ENCODE peak calls at places on chromosome 4, in nine cellular contexts. One of them, this sample, is unnamed.

GRCh38 chr4:1300466-1301455 is 11.1 kb downstream of the MAEA start:
- DNase-seq in tibial artery: peak
- DNase-seq in upper lobe of left lung: peak
- DNase-seq in DND-41: no peak
- DNase-seq in neural progenitor cell: no peak
- DNase-seq in IMR-90: peak
- DNase-seq in MM.1S: no peak
- DNase-seq in left ventricle myocardium inferior: no peak
- DNase-seq in dorsolateral prefrontal cortex: peak
- DNase-seq in this sample: peak

GRCh38 chr4:8108991-8109390 is 49.6 kb downstream of the ABLIM2 start:
- DNase-seq in DND-41: no peak
- DNase-seq in left ventricle myocardium inferior: no peak
- DNase-seq in dorsolateral prefrontal cortex: no peak
- DNase-seq in neural progenitor cell: no peak
- DNase-seq in upper lobe of left lung: no peak
- DNase-seq in IMR-90: no peak
- DNase-seq in tibial artery: no peak
- DNase-seq in MM.1S: no peak
- DNase-seq in this sample: no peak

GRCh38 chr4:39931441-39931901 is 46.2 kb downstream of the PDS5A start:
- DNase-seq in tibial artery: no peak
- DNase-seq in IMR-90: no peak
- DNase-seq in left ventricle myocardium inferior: no peak
- DNase-seq in neural progenitor cell: no peak
- DNase-seq in upper lobe of left lung: no peak
- DNase-seq in dorsolateral prefrontal cortex: no peak
- DNase-seq in DND-41: no peak
- DNase-seq in MM.1S: no peak
- DNase-seq in this sample: no peak

GRCh38 chr4:83219344-83219990 is 65.1 kb downstream of the COQ2 start:
- DNase-seq in MM.1S: peak
- DNase-seq in dorsolateral prefrontal cortex: no peak
- DNase-seq in upper lobe of left lung: peak
- DNase-seq in DND-41: no peak
- DNase-seq in left ventricle myocardium inferior: no peak
- DNase-seq in neural progenitor cell: no peak
- DNase-seq in IMR-90: no peak
- DNase-seq in tibial artery: peak
- DNase-seq in this sample: no peak

GRCh38 chr4:84503495-84504437 is 4.7 kb upstream of the NKX6-1 start:
- DNase-seq in neural progenitor cell: peak
- DNase-seq in left ventricle myocardium inferior: no peak
- DNase-seq in MM.1S: peak
- DNase-seq in dorsolateral prefrontal cortex: no peak
- DNase-seq in IMR-90: peak
- DNase-seq in tibial artery: no peak
- DNase-seq in upper lobe of left lung: no peak
- DNase-seq in DND-41: peak
- DNase-seq in this sample: no peak

GRCh38 chr4:10115657-10116624 is 658 bp downstream of the WDR1 start:
- DNase-seq in upper lobe of left lung: peak
- DNase-seq in dorsolateral prefrontal cortex: no peak
- DNase-seq in left ventricle myocardium inferior: no peak
- DNase-seq in tibial artery: no peak
- DNase-seq in MM.1S: peak
- DNase-seq in DND-41: peak
- DNase-seq in neural progenitor cell: peak
- DNase-seq in IMR-90: no peak
- DNase-seq in this sample: no peak

GRCh38 chr4:11487876-11488545 is 59.3 kb upstream of the HS3ST1 start:
- DNase-seq in upper lobe of left lung: no peak
- DNase-seq in left ventricle myocardium inferior: no peak
- DNase-seq in tibial artery: no peak
- DNase-seq in dorsolateral prefrontal cortex: no peak
- DNase-seq in IMR-90: no peak
- DNase-seq in neural progenitor cell: no peak
- DNase-seq in MM.1S: no peak
- DNase-seq in DND-41: no peak
- DNase-seq in this sample: no peak

GRCh38 chr4:10841697-10842096 is 157.1 kb upstream of the CLNK start:
- DNase-seq in tibial artery: no peak
- DNase-seq in upper lobe of left lung: no peak
- DNase-seq in MM.1S: no peak
- DNase-seq in left ventricle myocardium inferior: no peak
- DNase-seq in IMR-90: no peak
- DNase-seq in neural progenitor cell: no peak
- DNase-seq in dorsolateral prefrontal cortex: no peak
- DNase-seq in DND-41: no peak
- DNase-seq in this sample: no peak

GRCh38 chr4:148300877-148301276 is 141.3 kb downstream of the NR3C2 start:
- DNase-seq in tibial artery: no peak
- DNase-seq in upper lobe of left lung: no peak
- DNase-seq in DND-41: no peak
- DNase-seq in MM.1S: no peak
- DNase-seq in neural progenitor cell: peak
- DNase-seq in IMR-90: no peak
- DNase-seq in left ventricle myocardium inferior: no peak
- DNase-seq in dorsolateral prefrontal cortex: no peak
- DNase-seq in this sample: no peak

GRCh38 chr4:111454961-111455360 is 690.3 kb upstream of the FAM241A start:
- DNase-seq in dorsolateral prefrontal cortex: no peak
- DNase-seq in left ventricle myocardium inferior: no peak
- DNase-seq in neural progenitor cell: no peak
- DNase-seq in DND-41: no peak
- DNase-seq in tibial artery: no peak
- DNase-seq in upper lobe of left lung: no peak
- DNase-seq in MM.1S: no peak
- DNase-seq in IMR-90: no peak
- DNase-seq in this sample: no peak

GRCh38 chr4:11799182-11799581 is 370.5 kb upstream of the HS3ST1 start:
- DNase-seq in MM.1S: no peak
- DNase-seq in tibial artery: no peak
- DNase-seq in DND-41: no peak
- DNase-seq in dorsolateral prefrontal cortex: no peak
- DNase-seq in left ventricle myocardium inferior: no peak
- DNase-seq in upper lobe of left lung: no peak
- DNase-seq in IMR-90: no peak
- DNase-seq in neural progenitor cell: no peak
- DNase-seq in this sample: no peak

GRCh38 chr4:142311916-142312315 is 534.2 kb downstream of the INPP4B start:
- DNase-seq in tibial artery: no peak
- DNase-seq in MM.1S: no peak
- DNase-seq in IMR-90: no peak
- DNase-seq in neural progenitor cell: no peak
- DNase-seq in left ventricle myocardium inferior: no peak
- DNase-seq in DND-41: no peak
- DNase-seq in upper lobe of left lung: no peak
- DNase-seq in dorsolateral prefrontal cortex: no peak
- DNase-seq in this sample: no peak

GRCh38 chr4:142315999-142316398 is 530.1 kb downstream of the INPP4B start:
- DNase-seq in tibial artery: no peak
- DNase-seq in MM.1S: no peak
- DNase-seq in neural progenitor cell: no peak
- DNase-seq in IMR-90: no peak
- DNase-seq in DND-41: no peak
- DNase-seq in upper lobe of left lung: no peak
- DNase-seq in left ventricle myocardium inferior: no peak
- DNase-seq in dorsolateral prefrontal cortex: no peak
- DNase-seq in this sample: no peak

GRCh38 chr4:142314686-142315085 is 531.4 kb downstream of the INPP4B start:
- DNase-seq in IMR-90: no peak
- DNase-seq in left ventricle myocardium inferior: no peak
- DNase-seq in tibial artery: no peak
- DNase-seq in neural progenitor cell: no peak
- DNase-seq in DND-41: no peak
- DNase-seq in upper lobe of left lung: peak
- DNase-seq in dorsolateral prefrontal cortex: no peak
- DNase-seq in MM.1S: peak
- DNase-seq in this sample: no peak

GRCh38 chr4:142312391-142312790 is 533.7 kb downstream of the INPP4B start:
- DNase-seq in upper lobe of left lung: no peak
- DNase-seq in dorsolateral prefrontal cortex: no peak
- DNase-seq in MM.1S: no peak
- DNase-seq in neural progenitor cell: no peak
- DNase-seq in tibial artery: no peak
- DNase-seq in IMR-90: no peak
- DNase-seq in DND-41: no peak
- DNase-seq in left ventricle myocardium inferior: no peak
- DNase-seq in this sample: no peak

DNA sequence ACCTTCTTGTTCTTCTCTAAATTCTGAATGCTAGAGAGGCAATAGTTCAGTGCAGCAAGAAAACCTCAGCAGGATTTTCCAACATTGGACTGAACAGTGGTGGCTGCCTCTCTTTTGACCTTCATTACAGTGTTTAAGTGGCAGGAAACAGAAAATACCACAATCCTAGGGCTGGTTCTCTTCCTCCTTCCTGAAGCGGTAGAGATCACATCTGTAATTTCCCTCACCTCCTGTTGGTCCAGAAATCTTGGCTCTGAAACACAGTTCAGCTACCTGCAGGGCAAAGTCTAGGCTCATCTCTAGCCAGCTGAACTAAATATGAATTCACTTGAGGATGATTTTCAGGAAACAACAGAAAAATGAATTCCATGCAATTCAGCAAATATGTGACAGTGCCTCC is 531.9 kb downstream of the INPP4B start:
- DNase-seq in tibial artery: no peak
- DNase-seq in neural progenitor cell: no peak
- DNase-seq in left ventricle myocardium inferior: no peak
- DNase-seq in DND-41: peak
- DNase-seq in dorsolateral prefrontal cortex: no peak
- DNase-seq in upper lobe of left lung: no peak
- DNase-seq in IMR-90: no peak
- DNase-seq in MM.1S: no peak
- DNase-seq in this sample: no peak
- H3K27ac ChIP-seq in tibial artery: no peak
- H3K27ac ChIP-seq in neural progenitor cell: no peak
- H3K27ac ChIP-seq in left ventricle myocardium inferior: no peak
- H3K27ac ChIP-seq in DND-41: peak
- H3K27ac ChIP-seq in dorsolateral prefrontal cortex: no peak
- H3K27ac ChIP-seq in upper lobe of left lung: no peak
- H3K27ac ChIP-seq in IMR-90: no peak
- H3K27ac ChIP-seq in MM.1S: no peak
- H3K27ac ChIP-seq in this sample: no peak

DNA sequence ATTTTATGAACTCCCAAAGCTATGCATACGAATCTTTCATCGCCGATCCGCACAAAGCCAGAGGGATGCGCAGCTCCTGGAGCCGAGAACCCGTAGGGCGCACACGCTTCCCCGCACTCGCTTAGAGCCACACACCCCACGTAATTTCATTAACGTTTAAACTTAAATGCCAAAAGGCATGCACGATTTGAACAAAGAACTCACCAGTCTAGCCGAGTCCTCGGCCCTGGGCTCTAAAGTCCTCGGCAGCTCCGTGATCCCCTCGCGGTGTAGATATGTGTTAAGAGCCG is 2.4 kb upstream of the FAT1 start:
- DNase-seq in DND-41: no peak
- DNase-seq in tibial artery: no peak
- DNase-seq in IMR-90: no peak
- DNase-seq in upper lobe of left lung: no peak
- DNase-seq in left ventricle myocardium inferior: no peak
- DNase-seq in neural progenitor cell: no peak
- DNase-seq in MM.1S: no peak
- DNase-seq in dorsolateral prefrontal cortex: no peak
- DNase-seq in this sample: no peak
- TF ChIP-seq CTCF in DND-41: no peak
- TF ChIP-seq CTCF in tibial artery: no peak
- TF ChIP-seq CTCF in IMR-90: no peak
- TF ChIP-seq CTCF in upper lobe of left lung: no peak
- TF ChIP-seq CTCF in left ventricle myocardium inferior: peak
- TF ChIP-seq CTCF in neural progenitor cell: no peak
- TF ChIP-seq CTCF in MM.1S: no peak
- TF ChIP-seq CTCF in dorsolateral prefrontal cortex: no peak
- TF ChIP-seq CTCF in this sample: peak

DNA sequence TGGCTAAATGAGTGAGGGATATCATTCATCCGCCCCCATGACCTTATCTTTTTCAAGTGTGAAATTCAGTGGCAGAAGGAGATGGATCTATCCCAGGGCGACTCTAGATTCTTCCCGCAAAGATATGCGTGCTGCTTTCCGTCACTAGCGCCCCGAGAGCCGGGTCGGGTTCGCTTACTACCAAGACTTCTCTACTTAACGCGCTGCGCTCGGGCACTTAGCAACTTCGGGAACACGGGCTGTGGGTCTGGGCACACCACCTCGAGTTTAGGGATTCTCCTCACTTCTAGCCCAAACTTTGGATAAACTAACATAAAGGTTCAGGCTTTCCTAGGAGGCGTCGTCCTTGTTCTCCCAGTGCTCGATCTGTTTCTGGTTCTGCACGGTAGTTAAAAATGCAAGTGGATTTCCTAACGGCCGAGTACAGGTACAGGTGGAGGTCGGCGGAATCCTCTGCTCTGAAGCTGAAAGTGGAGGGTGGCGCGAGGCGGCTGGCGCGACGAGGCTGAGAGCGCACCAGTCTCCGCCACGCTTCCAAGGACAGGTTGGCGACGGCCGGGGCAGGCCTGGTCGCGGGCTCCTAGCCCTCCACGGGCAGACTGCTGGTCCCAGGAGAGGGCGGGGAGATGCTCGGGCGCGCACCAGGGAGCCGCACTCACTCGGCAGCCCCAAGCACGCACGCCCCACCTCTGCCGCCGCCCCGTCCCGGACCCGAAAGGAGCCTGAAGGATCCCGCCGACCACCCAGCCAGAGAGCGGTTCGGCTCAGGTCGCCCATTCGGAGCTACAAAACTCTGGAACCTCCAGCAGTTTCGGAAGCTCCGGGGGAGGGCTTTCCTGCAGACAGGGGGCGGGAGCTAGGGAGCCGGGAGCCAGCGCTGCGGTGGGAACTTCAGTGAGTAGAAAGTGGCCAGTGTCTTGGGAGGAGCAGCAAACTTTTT is 100.8 kb upstream of the TENM3 start:
- DNase-seq in dorsolateral prefrontal cortex: peak
- DNase-seq in left ventricle myocardium inferior: no peak
- DNase-seq in tibial artery: no peak
- DNase-seq in upper lobe of left lung: no peak
- DNase-seq in MM.1S: no peak
- DNase-seq in neural progenitor cell: peak
- DNase-seq in DND-41: no peak
- DNase-seq in IMR-90: peak
- DNase-seq in this sample: peak
- H3K4me3 ChIP-seq in dorsolateral prefrontal cortex: peak
- H3K4me3 ChIP-seq in left ventricle myocardium inferior: peak
- H3K4me3 ChIP-seq in tibial artery: peak
- H3K4me3 ChIP-seq in upper lobe of left lung: no peak
- H3K4me3 ChIP-seq in MM.1S: peak
- H3K4me3 ChIP-seq in neural progenitor cell: peak
- H3K4me3 ChIP-seq in DND-41: no peak
- H3K4me3 ChIP-seq in IMR-90: peak
- H3K4me3 ChIP-seq in this sample: peak

DNA sequence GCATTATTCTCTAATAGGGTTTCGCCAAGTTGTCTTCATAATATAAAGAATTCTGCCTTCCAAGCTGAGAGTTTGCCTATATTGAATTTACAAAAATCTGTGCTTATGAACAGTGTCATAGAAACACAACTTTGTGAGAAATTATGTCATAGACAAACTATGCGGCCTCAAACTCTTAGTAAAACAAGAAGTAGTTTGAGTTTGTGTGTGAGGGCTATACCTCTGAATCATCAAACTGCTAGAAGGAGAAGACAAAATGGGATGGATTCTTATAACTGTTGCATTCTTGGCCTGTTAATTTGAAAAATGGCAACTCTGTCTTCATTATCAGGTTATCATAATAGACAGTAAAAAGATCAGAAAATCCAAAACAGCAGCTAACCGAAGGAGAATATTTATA is 46.1 kb upstream of the NAP1L5 start:
- DNase-seq in IMR-90: peak
- DNase-seq in dorsolateral prefrontal cortex: no peak
- DNase-seq in MM.1S: no peak
- DNase-seq in upper lobe of left lung: no peak
- DNase-seq in left ventricle myocardium inferior: no peak
- DNase-seq in neural progenitor cell: no peak
- DNase-seq in DND-41: no peak
- DNase-seq in tibial artery: no peak
- DNase-seq in this sample: no peak
- H3K27ac ChIP-seq in IMR-90: no peak
- H3K27ac ChIP-seq in dorsolateral prefrontal cortex: no peak
- H3K27ac ChIP-seq in MM.1S: no peak
- H3K27ac ChIP-seq in upper lobe of left lung: no peak
- H3K27ac ChIP-seq in left ventricle myocardium inferior: no peak
- H3K27ac ChIP-seq in neural progenitor cell: no peak
- H3K27ac ChIP-seq in DND-41: no peak
- H3K27ac ChIP-seq in tibial artery: peak
- H3K27ac ChIP-seq in this sample: no peak

This sample was measured in RWPE2.